ENCODE peak calls at places on chromosome 7, in four cellular contexts. One of them, this sample, is unnamed.

GRCh38 chr7:41627921-41628320 is 75.0 kb downstream of the INHBA start:
- DNase-seq in colonic mucosa: no peak
- DNase-seq in PC-9: no peak
- DNase-seq in MM.1S: no peak
- DNase-seq in this sample: no peak

GRCh38 chr7:136956232-136956631 is 87.8 kb downstream of the CHRM2 start:
- DNase-seq in colonic mucosa: no peak
- DNase-seq in PC-9: no peak
- DNase-seq in MM.1S: peak
- DNase-seq in this sample: no peak

GRCh38 chr7:99928994-99929729 is at the start of gene GJC3:
- DNase-seq in colonic mucosa: peak
- DNase-seq in PC-9: peak
- DNase-seq in MM.1S: peak
- DNase-seq in this sample: peak

GRCh38 chr7:98211221-98211675 is at the start of gene BHLHA15:
- DNase-seq in colonic mucosa: peak
- DNase-seq in PC-9: no peak
- DNase-seq in MM.1S: peak
- DNase-seq in this sample: peak

GRCh38 chr7:8509601-8510000 is 76.2 kb downstream of the NXPH1 start:
- DNase-seq in colonic mucosa: no peak
- DNase-seq in PC-9: no peak
- DNase-seq in MM.1S: no peak
- DNase-seq in this sample: no peak

GRCh38 chr7:105760549-105761447 is 115.6 kb downstream of the ATXN7L1 start:
- DNase-seq in colonic mucosa: no peak
- DNase-seq in PC-9: no peak
- DNase-seq in MM.1S: no peak
- DNase-seq in this sample: no peak

GRCh38 chr7:55381187-55381586 is 16.1 kb downstream of the LANCL2 start:
- DNase-seq in colonic mucosa: no peak
- DNase-seq in PC-9: no peak
- DNase-seq in MM.1S: no peak
- DNase-seq in this sample: no peak

GRCh38 chr7:87339373-87339897 is 6.0 kb upstream of the CROT start:
- DNase-seq in colonic mucosa: no peak
- DNase-seq in PC-9: no peak
- DNase-seq in MM.1S: no peak
- DNase-seq in this sample: no peak

GRCh38 chr7:3064077-3064476 is 20.4 kb upstream of the CARD11 start:
- DNase-seq in colonic mucosa: no peak
- DNase-seq in PC-9: no peak
- DNase-seq in MM.1S: no peak
- DNase-seq in this sample: no peak

GRCh38 chr7:65239324-65239706 is 134.3 kb upstream of the ZNF92 start:
- DNase-seq in colonic mucosa: no peak
- DNase-seq in PC-9: no peak
- DNase-seq in MM.1S: no peak
- DNase-seq in this sample: no peak

GRCh38 chr7:38321515-38321944 is 48.1 kb upstream of the TARP start:
- DNase-seq in colonic mucosa: no peak
- DNase-seq in PC-9: no peak
- DNase-seq in MM.1S: no peak
- DNase-seq in this sample: no peak

GRCh38 chr7:99579956-99580777 is 17.9 kb upstream of the TMEM225B start:
- DNase-seq in colonic mucosa: peak
- DNase-seq in PC-9: no peak
- DNase-seq in MM.1S: peak
- DNase-seq in this sample: peak

GRCh38 chr7:20440472-20441105 is 109.9 kb downstream of the ITGB8 start:
- DNase-seq in colonic mucosa: peak
- DNase-seq in PC-9: no peak
- DNase-seq in MM.1S: no peak
- DNase-seq in this sample: peak

GRCh38 chr7:3187378-3188040 is 113.5 kb upstream of the SDK1 start:
- DNase-seq in colonic mucosa: no peak
- DNase-seq in PC-9: no peak
- DNase-seq in MM.1S: no peak
- DNase-seq in this sample: no peak

GRCh38 chr7:44757739-44758138 is 9.1 kb downstream of the ZMIZ2 start:
- DNase-seq in colonic mucosa: no peak
- DNase-seq in PC-9: no peak
- DNase-seq in MM.1S: no peak
- DNase-seq in this sample: no peak

GRCh38 chr7:30970594-30971094 is 6.9 kb downstream of the GHRHR start:
- DNase-seq in colonic mucosa: no peak
- DNase-seq in PC-9: no peak
- DNase-seq in MM.1S: no peak
- DNase-seq in this sample: no peak

GRCh38 chr7:133024604-133025003 is 57.3 kb downstream of the CHCHD3 start:
- DNase-seq in colonic mucosa: no peak
- DNase-seq in PC-9: no peak
- DNase-seq in MM.1S: no peak
- DNase-seq in this sample: no peak

GRCh38 chr7:132386249-132386681 is 190.0 kb downstream of the PLXNA4 start:
- DNase-seq in colonic mucosa: peak
- DNase-seq in PC-9: no peak
- DNase-seq in MM.1S: no peak
- DNase-seq in this sample: no peak

GRCh38 chr7:116561697-116562483 is 37.1 kb downstream of the CAV1 start:
- DNase-seq in colonic mucosa: no peak
- DNase-seq in PC-9: no peak
- DNase-seq in MM.1S: no peak
- DNase-seq in this sample: no peak

GRCh38 chr7:44985033-44985695 is 6.3 kb upstream of the MYO1G start:
- DNase-seq in colonic mucosa: no peak
- DNase-seq in PC-9: peak
- DNase-seq in MM.1S: no peak
- DNase-seq in this sample: no peak

GRCh38 chr7:28687631-28688030 is 270.5 kb downstream of the TRIL start:
- DNase-seq in colonic mucosa: no peak
- DNase-seq in PC-9: no peak
- DNase-seq in MM.1S: no peak
- DNase-seq in this sample: no peak

GRCh38 chr7:18352339-18353255 is 143.0 kb upstream of the HDAC9 start:
- DNase-seq in colonic mucosa: peak
- DNase-seq in PC-9: peak
- DNase-seq in MM.1S: peak
- DNase-seq in this sample: peak

GRCh38 chr7:137519964-137520363 is 176.4 kb upstream of the PTN start:
- DNase-seq in colonic mucosa: no peak
- DNase-seq in PC-9: no peak
- DNase-seq in MM.1S: no peak
- DNase-seq in this sample: no peak

GRCh38 chr7:25804154-25804553 is 347.8 kb upstream of the NFE2L3 start:
- DNase-seq in colonic mucosa: no peak
- DNase-seq in PC-9: no peak
- DNase-seq in MM.1S: no peak
- DNase-seq in this sample: no peak

GRCh38 chr7:156523447-156524048 is 117.0 kb upstream of the RNF32 start:
- DNase-seq in colonic mucosa: no peak
- DNase-seq in PC-9: no peak
- DNase-seq in MM.1S: no peak
- DNase-seq in this sample: no peak

GRCh38 chr7:7686806-7687205 is 31.6 kb downstream of the RPA3 start:
- DNase-seq in colonic mucosa: no peak
- DNase-seq in PC-9: no peak
- DNase-seq in MM.1S: no peak
- DNase-seq in this sample: no peak

GRCh38 chr7:74280985-74281384 is 8.2 kb upstream of the CLIP2 start:
- DNase-seq in colonic mucosa: no peak
- DNase-seq in PC-9: no peak
- DNase-seq in MM.1S: no peak
- DNase-seq in this sample: no peak

GRCh38 chr7:83648464-83649241 is at the start of gene SEMA3E:
- DNase-seq in colonic mucosa: peak
- DNase-seq in PC-9: peak
- DNase-seq in MM.1S: no peak
- DNase-seq in this sample: no peak
- TF ChIP-seq CTCF in colonic mucosa: no peak
- TF ChIP-seq CTCF in PC-9: peak
- TF ChIP-seq CTCF in MM.1S: no peak
- TF ChIP-seq CTCF in this sample: no peak

DNA sequence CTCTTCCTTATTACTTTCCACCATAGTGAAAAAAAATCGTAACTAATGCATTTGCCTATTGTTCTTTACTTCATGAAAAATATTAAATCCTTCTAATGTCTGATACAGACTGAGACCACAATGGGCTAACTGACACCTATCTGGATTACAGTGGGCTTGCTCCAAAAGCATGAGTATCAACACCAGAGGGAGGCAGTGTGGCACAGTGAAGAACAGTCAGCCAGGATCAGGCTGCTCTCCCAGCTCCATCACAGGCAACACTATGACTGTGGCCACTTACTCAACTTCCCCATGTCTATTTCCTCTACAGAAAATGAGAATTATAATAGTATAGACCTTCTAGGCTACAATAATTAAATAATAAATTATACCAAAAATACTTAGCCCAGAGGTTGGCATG is 97.2 kb downstream of the SLC25A13 start:
- DNase-seq in colonic mucosa: no peak
- DNase-seq in PC-9: no peak
- DNase-seq in MM.1S: no peak
- DNase-seq in this sample: peak
- TF ChIP-seq CTCF in colonic mucosa: no peak
- TF ChIP-seq CTCF in PC-9: no peak
- TF ChIP-seq CTCF in MM.1S: no peak
- TF ChIP-seq CTCF in this sample: no peak

GRCh38 chr7:6164491-6164890 is 107.9 kb downstream of the CYTH3 start:
- DNase-seq in colonic mucosa: no peak
- DNase-seq in PC-9: no peak
- DNase-seq in MM.1S: no peak
- DNase-seq in this sample: no peak
- TF ChIP-seq CTCF in colonic mucosa: no peak
- TF ChIP-seq CTCF in PC-9: peak
- TF ChIP-seq CTCF in MM.1S: no peak
- TF ChIP-seq CTCF in this sample: no peak

GRCh38 chr7:24318326-24318725 is 34.3 kb downstream of the NPY start:
- DNase-seq in colonic mucosa: no peak
- DNase-seq in PC-9: no peak
- DNase-seq in MM.1S: no peak
- DNase-seq in this sample: no peak
- TF ChIP-seq CTCF in colonic mucosa: no peak
- TF ChIP-seq CTCF in PC-9: peak
- TF ChIP-seq CTCF in MM.1S: no peak
- TF ChIP-seq CTCF in this sample: peak

DNA sequence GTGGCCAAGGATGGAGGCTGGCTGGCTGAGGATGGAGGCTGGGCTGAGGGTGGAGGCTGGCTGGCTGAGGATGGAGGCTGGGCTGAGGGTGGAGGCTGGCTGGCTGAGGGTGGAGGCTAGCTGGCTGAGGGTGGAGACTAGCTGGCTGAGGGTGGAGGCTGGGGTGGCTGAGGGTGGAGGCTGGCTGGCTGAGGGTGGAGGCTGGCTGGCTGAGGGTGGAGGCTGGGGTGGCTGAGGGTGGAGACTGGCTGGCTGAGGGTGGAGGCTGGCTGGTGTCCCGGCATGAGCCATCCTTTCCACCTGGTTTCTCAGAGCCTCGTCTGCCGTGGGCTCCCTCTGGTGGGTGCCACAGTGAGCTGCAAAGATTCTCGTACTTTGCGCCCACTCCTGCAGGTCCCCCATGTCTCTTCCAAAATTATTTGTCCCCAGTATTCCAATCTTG is 88.4 kb downstream of the ELFN1 start:
- DNase-seq in colonic mucosa: no peak
- DNase-seq in PC-9: no peak
- DNase-seq in MM.1S: peak
- DNase-seq in this sample: peak
- TF ChIP-seq CTCF in colonic mucosa: peak
- TF ChIP-seq CTCF in PC-9: peak
- TF ChIP-seq CTCF in MM.1S: peak
- TF ChIP-seq CTCF in this sample: peak

GRCh38 chr7:127264219-127264618 is 11.5 kb upstream of the GRM8 start:
- DNase-seq in colonic mucosa: no peak
- DNase-seq in PC-9: no peak
- DNase-seq in MM.1S: no peak
- DNase-seq in this sample: no peak

GRCh38 chr7:127266047-127266446 is 13.3 kb upstream of the GRM8 start:
- DNase-seq in colonic mucosa: no peak
- DNase-seq in PC-9: no peak
- DNase-seq in MM.1S: no peak
- DNase-seq in this sample: no peak

DNA sequence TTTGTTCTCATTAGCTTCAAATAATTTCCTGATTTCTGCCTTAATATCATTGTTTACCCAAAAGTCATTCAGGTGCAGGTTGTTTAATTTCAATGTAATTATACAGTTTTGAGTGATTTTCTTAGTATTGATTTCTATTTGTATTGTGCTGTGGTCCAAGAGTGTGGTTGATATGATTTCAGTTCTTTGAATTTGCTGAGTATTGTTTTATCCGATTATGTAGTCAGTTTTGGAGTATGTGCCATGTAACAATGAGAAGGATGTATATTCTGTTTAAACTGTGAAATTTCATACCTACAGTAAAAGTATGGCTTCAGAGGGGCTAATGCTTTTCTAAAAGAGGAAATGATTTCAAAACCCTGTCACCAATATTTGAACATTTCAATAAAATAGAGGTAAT is 17.4 kb upstream of the GRM8 start:
- DNase-seq in colonic mucosa: no peak
- DNase-seq in PC-9: no peak
- DNase-seq in MM.1S: no peak
- DNase-seq in this sample: no peak
- TF ChIP-seq CTCF in colonic mucosa: no peak
- TF ChIP-seq CTCF in PC-9: no peak
- TF ChIP-seq CTCF in MM.1S: no peak
- TF ChIP-seq CTCF in this sample: no peak

DNA sequence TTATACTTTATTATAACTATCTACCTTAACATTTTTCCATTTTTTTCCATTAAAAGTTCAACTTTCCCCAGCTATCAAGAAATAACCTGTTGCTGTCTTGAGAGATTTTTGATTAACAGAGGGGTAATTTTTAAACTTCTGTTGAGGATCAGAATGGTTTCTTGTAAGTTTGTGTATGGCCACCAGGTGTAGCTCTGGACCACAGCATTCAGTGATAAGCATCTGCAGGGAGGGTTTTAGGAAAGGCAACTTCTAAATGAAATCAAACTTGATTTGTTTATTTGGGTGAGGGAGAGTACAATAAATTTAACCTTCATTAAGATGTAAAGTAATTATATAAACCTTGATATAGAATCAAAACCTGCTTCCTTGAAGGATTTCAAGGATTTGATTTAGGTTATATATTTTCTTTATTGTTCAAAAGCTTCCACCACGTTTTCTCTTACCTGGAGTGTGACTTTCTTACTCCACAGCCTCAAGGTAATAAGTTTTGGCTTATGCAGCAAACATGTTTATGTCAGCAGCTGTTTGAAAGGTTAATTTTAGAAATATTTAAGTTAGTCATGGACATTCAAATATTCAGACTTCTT is 153.3 kb downstream of the STK31 start:
- DNase-seq in colonic mucosa: no peak
- DNase-seq in PC-9: peak
- DNase-seq in MM.1S: peak
- DNase-seq in this sample: peak
- TF ChIP-seq CTCF in colonic mucosa: peak
- TF ChIP-seq CTCF in PC-9: peak
- TF ChIP-seq CTCF in MM.1S: peak
- TF ChIP-seq CTCF in this sample: peak

This sample was measured in GM20000.